ENCODE peak calls at places on chromosomes 3 and 15, in seven cellular contexts. One of them, this sample, is unnamed.
A peak's percentile ranks its signal among the peaks of the same experiment; 100 is the strongest.

GRCh38 chr3:129485681-129486056 is 42.8 kb upstream of the RHO start:
- DNase-seq in mesenchymal stem cell: peak; percentile 93
- DNase-seq in neural progenitor cell: no peak
- DNase-seq in CD4-positive, alpha-beta memory T cell: no peak
- DNase-seq in NT2/D1: no peak
- DNase-seq in esophagus muscularis mucosa: peak; percentile 93
- DNase-seq in mesendoderm: peak; percentile 56
- DNase-seq in this sample: no peak

GRCh38 chr3:141860766-141861513 is 15.5 kb upstream of the ATP1B3 start:
- DNase-seq in mesenchymal stem cell: no peak
- DNase-seq in neural progenitor cell: no peak
- DNase-seq in CD4-positive, alpha-beta memory T cell: no peak
- DNase-seq in NT2/D1: no peak
- DNase-seq in esophagus muscularis mucosa: no peak
- DNase-seq in mesendoderm: no peak
- DNase-seq in this sample: no peak

GRCh38 chr3:171896341-171896740 is 53.2 kb downstream of the TMEM212 start:
- DNase-seq in mesenchymal stem cell: peak; percentile 23
- DNase-seq in neural progenitor cell: no peak
- DNase-seq in CD4-positive, alpha-beta memory T cell: no peak
- DNase-seq in NT2/D1: no peak
- DNase-seq in esophagus muscularis mucosa: no peak
- DNase-seq in mesendoderm: no peak
- DNase-seq in this sample: no peak

GRCh38 chr15:85296615-85297402 is 83.6 kb upstream of the AKAP13 start:
- DNase-seq in mesenchymal stem cell: peak; percentile 85
- DNase-seq in neural progenitor cell: peak; percentile 79
- DNase-seq in CD4-positive, alpha-beta memory T cell: peak; percentile 74
- DNase-seq in NT2/D1: peak; percentile 57
- DNase-seq in esophagus muscularis mucosa: no peak
- DNase-seq in mesendoderm: peak; percentile 75
- DNase-seq in this sample: peak; percentile 61

GRCh38 chr15:99962006-99962561 is 228.8 kb upstream of the LYSMD4 start:
- DNase-seq in mesenchymal stem cell: no peak
- DNase-seq in neural progenitor cell: no peak
- DNase-seq in CD4-positive, alpha-beta memory T cell: no peak
- DNase-seq in NT2/D1: no peak
- DNase-seq in esophagus muscularis mucosa: peak; percentile 60
- DNase-seq in mesendoderm: no peak
- DNase-seq in this sample: no peak

GRCh38 chr3:165885558-165886270 is 48.5 kb upstream of the BCHE start:
- DNase-seq in mesenchymal stem cell: no peak
- DNase-seq in neural progenitor cell: peak; percentile 2
- DNase-seq in CD4-positive, alpha-beta memory T cell: no peak
- DNase-seq in NT2/D1: no peak
- DNase-seq in esophagus muscularis mucosa: no peak
- DNase-seq in mesendoderm: peak; percentile 21
- DNase-seq in this sample: no peak

GRCh38 chr3:27976933-27977332 is 254.8 kb upstream of the EOMES start:
- DNase-seq in mesenchymal stem cell: no peak
- DNase-seq in neural progenitor cell: no peak
- DNase-seq in CD4-positive, alpha-beta memory T cell: no peak
- DNase-seq in NT2/D1: no peak
- DNase-seq in esophagus muscularis mucosa: no peak
- DNase-seq in mesendoderm: no peak
- DNase-seq in this sample: no peak

GRCh38 chr15:95503640-95504225 is 826.8 kb upstream of the NR2F2 start:
- DNase-seq in mesenchymal stem cell: no peak
- DNase-seq in neural progenitor cell: no peak
- DNase-seq in CD4-positive, alpha-beta memory T cell: no peak
- DNase-seq in NT2/D1: no peak
- DNase-seq in esophagus muscularis mucosa: no peak
- DNase-seq in mesendoderm: no peak
- DNase-seq in this sample: no peak

GRCh38 chr3:193857996-193858395 is 265.0 kb downstream of the OPA1 start:
- DNase-seq in mesenchymal stem cell: peak; percentile 77
- DNase-seq in neural progenitor cell: no peak
- DNase-seq in CD4-positive, alpha-beta memory T cell: no peak
- DNase-seq in NT2/D1: no peak
- DNase-seq in esophagus muscularis mucosa: no peak
- DNase-seq in mesendoderm: no peak
- DNase-seq in this sample: no peak

GRCh38 chr3:175193815-175194518 is 334.8 kb downstream of the NAALADL2 start:
- DNase-seq in mesenchymal stem cell: peak; percentile 5
- DNase-seq in neural progenitor cell: no peak
- DNase-seq in CD4-positive, alpha-beta memory T cell: no peak
- DNase-seq in NT2/D1: no peak
- DNase-seq in esophagus muscularis mucosa: no peak
- DNase-seq in mesendoderm: no peak
- DNase-seq in this sample: no peak

GRCh38 chr3:11592460-11593298 is 51.0 kb downstream of the VGLL4 start:
- DNase-seq in mesenchymal stem cell: peak; percentile 67
- DNase-seq in neural progenitor cell: no peak
- DNase-seq in CD4-positive, alpha-beta memory T cell: no peak
- DNase-seq in NT2/D1: no peak
- DNase-seq in esophagus muscularis mucosa: no peak
- DNase-seq in mesendoderm: no peak
- DNase-seq in this sample: no peak

GRCh38 chr3:192812736-192813383 is 85.5 kb upstream of the FGF12 start:
- DNase-seq in mesenchymal stem cell: peak; percentile 78
- DNase-seq in neural progenitor cell: peak; percentile 66
- DNase-seq in CD4-positive, alpha-beta memory T cell: no peak
- DNase-seq in NT2/D1: peak; percentile 38
- DNase-seq in esophagus muscularis mucosa: peak; percentile 26
- DNase-seq in mesendoderm: peak; percentile 75
- DNase-seq in this sample: no peak

GRCh38 chr3:141181191-141181590 is 50.4 kb upstream of the PXYLP1 start:
- DNase-seq in mesenchymal stem cell: no peak
- DNase-seq in neural progenitor cell: no peak
- DNase-seq in CD4-positive, alpha-beta memory T cell: no peak
- DNase-seq in NT2/D1: no peak
- DNase-seq in esophagus muscularis mucosa: peak; percentile 34
- DNase-seq in mesendoderm: no peak
- DNase-seq in this sample: no peak

GRCh38 chr3:102165367-102165766 is 269.4 kb upstream of the ZPLD1 start:
- DNase-seq in mesenchymal stem cell: peak; percentile 51
- DNase-seq in neural progenitor cell: no peak
- DNase-seq in CD4-positive, alpha-beta memory T cell: no peak
- DNase-seq in NT2/D1: no peak
- DNase-seq in esophagus muscularis mucosa: no peak
- DNase-seq in mesendoderm: no peak
- DNase-seq in this sample: no peak

GRCh38 chr15:47460775-47461174 is 256.5 kb upstream of the SEMA6D start:
- DNase-seq in mesenchymal stem cell: no peak
- DNase-seq in neural progenitor cell: no peak
- DNase-seq in CD4-positive, alpha-beta memory T cell: no peak
- DNase-seq in NT2/D1: no peak
- DNase-seq in esophagus muscularis mucosa: no peak
- DNase-seq in mesendoderm: peak; percentile 7
- DNase-seq in this sample: no peak

GRCh38 chr3:130354430-130354829 is 9.0 kb downstream of the COL6A5 start:
- DNase-seq in mesenchymal stem cell: no peak
- DNase-seq in neural progenitor cell: no peak
- DNase-seq in CD4-positive, alpha-beta memory T cell: no peak
- DNase-seq in NT2/D1: no peak
- DNase-seq in esophagus muscularis mucosa: no peak
- DNase-seq in mesendoderm: peak; percentile 6
- DNase-seq in this sample: no peak

GRCh38 chr3:94062513-94063404 is at the start of the genes DHFR2 and NSUN3:
- DNase-seq in mesenchymal stem cell: peak; percentile 99
- DNase-seq in neural progenitor cell: peak; percentile 97
- DNase-seq in CD4-positive, alpha-beta memory T cell: peak; percentile 92
- DNase-seq in NT2/D1: peak; percentile 96
- DNase-seq in esophagus muscularis mucosa: peak; percentile 96
- DNase-seq in mesendoderm: peak; percentile 99
- DNase-seq in this sample: peak; percentile 62

GRCh38 chr3:155064920-155065319 is 15.2 kb upstream of the MME start:
- DNase-seq in mesenchymal stem cell: peak; percentile 65
- DNase-seq in neural progenitor cell: no peak
- DNase-seq in CD4-positive, alpha-beta memory T cell: no peak
- DNase-seq in NT2/D1: no peak
- DNase-seq in esophagus muscularis mucosa: no peak
- DNase-seq in mesendoderm: no peak
- DNase-seq in this sample: no peak

GRCh38 chr3:51384145-51384729 is 854 bp upstream of the MANF start:
- DNase-seq in mesenchymal stem cell: no peak
- DNase-seq in neural progenitor cell: peak; percentile 46
- DNase-seq in CD4-positive, alpha-beta memory T cell: no peak
- DNase-seq in NT2/D1: no peak
- DNase-seq in esophagus muscularis mucosa: no peak
- DNase-seq in mesendoderm: peak; percentile 31
- DNase-seq in this sample: peak; percentile 84

GRCh38 chr15:70879386-70879785 is 12.8 kb downstream of the THAP10 start:
- DNase-seq in mesenchymal stem cell: peak; percentile 32
- DNase-seq in neural progenitor cell: no peak
- DNase-seq in CD4-positive, alpha-beta memory T cell: no peak
- DNase-seq in NT2/D1: no peak
- DNase-seq in esophagus muscularis mucosa: no peak
- DNase-seq in mesendoderm: no peak
- DNase-seq in this sample: no peak

GRCh38 chr3:111311126-111311525 is 230.9 kb upstream of the CD96 start:
- DNase-seq in mesenchymal stem cell: no peak
- DNase-seq in neural progenitor cell: no peak
- DNase-seq in CD4-positive, alpha-beta memory T cell: no peak
- DNase-seq in NT2/D1: no peak
- DNase-seq in esophagus muscularis mucosa: no peak
- DNase-seq in mesendoderm: no peak
- DNase-seq in this sample: no peak

GRCh38 chr15:67584157-67584556 is 41.7 kb downstream of the MAP2K5 start:
- DNase-seq in mesenchymal stem cell: peak; percentile 3
- DNase-seq in neural progenitor cell: no peak
- DNase-seq in CD4-positive, alpha-beta memory T cell: no peak
- DNase-seq in NT2/D1: no peak
- DNase-seq in esophagus muscularis mucosa: no peak
- DNase-seq in mesendoderm: no peak
- DNase-seq in this sample: no peak

GRCh38 chr3:124552224-124552623 is 178.0 kb upstream of the UMPS start:
- DNase-seq in mesenchymal stem cell: peak; percentile 23
- DNase-seq in neural progenitor cell: no peak
- DNase-seq in CD4-positive, alpha-beta memory T cell: no peak
- DNase-seq in NT2/D1: no peak
- DNase-seq in esophagus muscularis mucosa: no peak
- DNase-seq in mesendoderm: no peak
- DNase-seq in this sample: no peak

GRCh38 chr3:181844227-181844626 is 132.5 kb downstream of the SOX2 start:
- DNase-seq in mesenchymal stem cell: no peak
- DNase-seq in neural progenitor cell: peak; percentile 19
- DNase-seq in CD4-positive, alpha-beta memory T cell: no peak
- DNase-seq in NT2/D1: no peak
- DNase-seq in esophagus muscularis mucosa: no peak
- DNase-seq in mesendoderm: no peak
- DNase-seq in this sample: no peak

GRCh38 chr3:77526573-77526972 is 486.7 kb downstream of the ROBO2 start:
- DNase-seq in mesenchymal stem cell: no peak
- DNase-seq in neural progenitor cell: no peak
- DNase-seq in CD4-positive, alpha-beta memory T cell: no peak
- DNase-seq in NT2/D1: no peak
- DNase-seq in esophagus muscularis mucosa: no peak
- DNase-seq in mesendoderm: no peak
- DNase-seq in this sample: no peak

GRCh38 chr3:141277451-141277850 is 45.8 kb downstream of the PXYLP1 start:
- DNase-seq in mesenchymal stem cell: no peak
- DNase-seq in neural progenitor cell: no peak
- DNase-seq in CD4-positive, alpha-beta memory T cell: no peak
- DNase-seq in NT2/D1: no peak
- DNase-seq in esophagus muscularis mucosa: no peak
- DNase-seq in mesendoderm: no peak
- DNase-seq in this sample: no peak

GRCh38 chr15:79872358-79873017 is 24.3 kb downstream of the MTHFS start:
- DNase-seq in mesenchymal stem cell: peak; percentile 81
- DNase-seq in neural progenitor cell: no peak
- DNase-seq in CD4-positive, alpha-beta memory T cell: peak; percentile 37
- DNase-seq in NT2/D1: no peak
- DNase-seq in esophagus muscularis mucosa: no peak
- DNase-seq in mesendoderm: peak; percentile 74
- DNase-seq in this sample: no peak

GRCh38 chr15:84749111-84749991 is 959 bp downstream of the ZNF592 start:
- DNase-seq in mesenchymal stem cell: peak; percentile 58
- DNase-seq in neural progenitor cell: peak; percentile 53
- DNase-seq in CD4-positive, alpha-beta memory T cell: peak; percentile 43
- DNase-seq in NT2/D1: no peak
- DNase-seq in esophagus muscularis mucosa: no peak
- DNase-seq in mesendoderm: peak; percentile 49
- DNase-seq in this sample: peak; percentile 62

GRCh38 chr3:112471926-112472325 is 27.3 kb downstream of the BTLA start:
- DNase-seq in mesenchymal stem cell: no peak
- DNase-seq in neural progenitor cell: no peak
- DNase-seq in CD4-positive, alpha-beta memory T cell: no peak
- DNase-seq in NT2/D1: no peak
- DNase-seq in esophagus muscularis mucosa: no peak
- DNase-seq in mesendoderm: no peak
- DNase-seq in this sample: no peak
- H3K36me3 ChIP-seq in mesenchymal stem cell: no peaks in the 10 kb centered on the region
- H3K36me3 ChIP-seq in neural progenitor cell: no peaks in the 10 kb centered on the region
- H3K36me3 ChIP-seq in CD4-positive, alpha-beta memory T cell: no peaks in the 10 kb centered on the region
- H3K36me3 ChIP-seq in NT2/D1: no peaks in the 10 kb centered on the region
- H3K36me3 ChIP-seq in esophagus muscularis mucosa: no peaks in the 10 kb centered on the region
- H3K36me3 ChIP-seq in mesendoderm: no peaks in the 10 kb centered on the region
- H3K36me3 ChIP-seq in this sample: no peaks in the 10 kb centered on the region

GRCh38 chr15:51503003-51503402 is 119.6 kb downstream of the DMXL2 start:
- DNase-seq in mesenchymal stem cell: no peak
- DNase-seq in neural progenitor cell: no peak
- DNase-seq in CD4-positive, alpha-beta memory T cell: no peak
- DNase-seq in NT2/D1: no peak
- DNase-seq in esophagus muscularis mucosa: no peak
- DNase-seq in mesendoderm: no peak
- DNase-seq in this sample: no peak
- H3K27me3 ChIP-seq in mesenchymal stem cell: no peaks in the 10 kb centered on the region
- H3K27me3 ChIP-seq in neural progenitor cell: no peaks in the 10 kb centered on the region
- H3K27me3 ChIP-seq in CD4-positive, alpha-beta memory T cell: no peaks in the 10 kb centered on the region
- H3K27me3 ChIP-seq in NT2/D1: no peaks in the 10 kb centered on the region
- H3K27me3 ChIP-seq in esophagus muscularis mucosa: no peaks in the 10 kb centered on the region
- H3K27me3 ChIP-seq in mesendoderm: no peaks in the 10 kb centered on the region
- H3K27me3 ChIP-seq in this sample: no peaks in the 10 kb centered on the region

DNA sequence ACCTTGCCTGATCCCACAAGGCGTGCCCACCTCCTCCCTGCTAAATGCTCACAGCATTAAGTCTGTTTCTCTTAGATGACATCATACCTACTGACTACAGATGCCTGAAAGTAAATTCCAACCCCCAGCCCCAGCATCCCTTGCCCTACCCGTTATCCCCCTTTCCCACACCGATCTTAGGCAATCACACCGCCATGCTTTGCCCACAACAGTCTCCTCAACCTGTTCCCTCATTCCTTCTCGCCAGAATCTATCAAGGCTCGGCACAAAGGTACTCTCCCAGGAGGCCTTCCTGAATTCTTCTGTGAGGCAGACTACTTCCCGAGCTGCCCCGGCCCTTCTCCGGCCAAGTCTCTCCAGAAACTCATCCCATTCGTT is 789 bp upstream of the SEC61A1 start:
- DNase-seq in mesenchymal stem cell: no peak
- DNase-seq in neural progenitor cell: peak; percentile 44
- DNase-seq in CD4-positive, alpha-beta memory T cell: no peak
- DNase-seq in NT2/D1: no peak
- DNase-seq in esophagus muscularis mucosa: peak; percentile 66
- DNase-seq in mesendoderm: peak; percentile 71
- DNase-seq in this sample: no peak
- H3K4me3 ChIP-seq in mesenchymal stem cell: peak overlapping the region; percentile 96
- H3K4me3 ChIP-seq in neural progenitor cell: peak overlapping the region; percentile 100
- H3K4me3 ChIP-seq in CD4-positive, alpha-beta memory T cell: peak overlapping the region; percentile 91
- H3K4me3 ChIP-seq in NT2/D1: peak overlapping the region; percentile 91
- H3K4me3 ChIP-seq in esophagus muscularis mucosa: peak overlapping the region; percentile 99
- H3K4me3 ChIP-seq in mesendoderm: peak overlapping the region; percentile 59
- H3K4me3 ChIP-seq in this sample: peak overlapping the region; percentile 87

GRCh38 chr3:5692446-5692845 is 504.9 kb downstream of the EDEM1 start:
- DNase-seq in mesenchymal stem cell: no peak
- DNase-seq in neural progenitor cell: peak; percentile 42
- DNase-seq in CD4-positive, alpha-beta memory T cell: no peak
- DNase-seq in NT2/D1: no peak
- DNase-seq in esophagus muscularis mucosa: no peak
- DNase-seq in mesendoderm: peak; percentile 18
- DNase-seq in this sample: no peak
- H3K36me3 ChIP-seq in mesenchymal stem cell: no peaks in the 10 kb centered on the region
- H3K36me3 ChIP-seq in neural progenitor cell: no peaks in the 10 kb centered on the region
- H3K36me3 ChIP-seq in CD4-positive, alpha-beta memory T cell: no peaks in the 10 kb centered on the region
- H3K36me3 ChIP-seq in NT2/D1: no peaks in the 10 kb centered on the region
- H3K36me3 ChIP-seq in esophagus muscularis mucosa: no peaks in the 10 kb centered on the region
- H3K36me3 ChIP-seq in mesendoderm: no peaks in the 10 kb centered on the region
- H3K36me3 ChIP-seq in this sample: no peaks in the 10 kb centered on the region

This sample was measured in H7.